ENCODE peak calls at places on chromosomes 12 and 14, in seven cellular contexts. B is endothelial cell of umbilical vein, K is esophagus squamous epithelium, J is upper lobe of left lung, Y is breast epithelium, R is Peyer's patch, N is A549. P is an unnamed sample. For H3K4me1, the result is how much of the 10 kb centered on the place peaks cover.

GRCh38 chr12:30847259-30847658 is 79.3 kb upstream of the TSPAN11 start:
- DNase-seq in K (no peak), Y (no peak), J (no peak), R (no peak), N (peak), B (peak), P (no peak)

GRCh38 chr12:6355491-6356373 is 13.9 kb upstream of the TNFRSF1A start:
- DNase-seq in J (no peak), R (no peak), Y (no peak), B (no peak), N (no peak), K (no peak), P (no peak)

GRCh38 chr14:52974406-52974805 is 23.6 kb upstream of the FERMT2 start:
- DNase-seq in J (no peak), N (no peak), B (no peak), R (no peak), Y (no peak), K (no peak), P (no peak)

GRCh38 chr12:108645686-108646596 is 12.2 kb upstream of the SELPLG start:
- DNase-seq in R (no peak), B (no peak), N (no peak), J (no peak), K (no peak), Y (no peak), P (no peak)

GRCh38 chr12:48810817-48811453 is 7.4 kb upstream of the CACNB3 start:
- DNase-seq in J (no peak), K (no peak), N (peak), Y (no peak), R (no peak), B (peak), P (no peak)

GRCh38 chr14:100889641-100890040 is 13.9 kb downstream of the RTL1 start:
- DNase-seq in R (no peak), B (no peak), K (no peak), Y (no peak), N (no peak), J (no peak), P (peak)

GRCh38 chr14:68285421-68286179 is 466.0 kb downstream of the RAD51B start:
- DNase-seq in B (no peak), Y (no peak), N (no peak), R (peak), K (no peak), J (no peak), P (no peak)

GRCh38 chr12:120706029-120706428 is 4.2 kb upstream of the UNC119B start:
- DNase-seq in N (no peak), K (no peak), B (no peak), Y (no peak), R (no peak), J (no peak), P (no peak)

GRCh38 chr14:64088647-64088964 is 205.6 kb downstream of the ESR2 start:
- DNase-seq in R (no peak), J (no peak), Y (no peak), B (no peak), K (no peak), N (no peak), P (no peak)

GRCh38 chr12:20421338-20421890 is 53.1 kb downstream of the PDE3A start:
- DNase-seq in R (no peak), Y (no peak), K (no peak), B (no peak), N (no peak), J (no peak), P (no peak)

GRCh38 chr14:22303589-22304195 is 285.3 kb downstream of the DAD1 start:
- DNase-seq in N (no peak), R (no peak), J (no peak), B (peak), Y (no peak), K (no peak), P (no peak)

GRCh38 chr14:32826404-32827082 is 112.1 kb upstream of the NPAS3 start:
- DNase-seq in K (no peak), R (no peak), B (no peak), N (no peak), J (no peak), Y (no peak), P (no peak)

GRCh38 chr12:27176765-27177164 is 67.3 kb upstream of the STK38L start:
- DNase-seq in R (no peak), K (no peak), N (peak), B (peak), Y (no peak), J (no peak), P (no peak)

GRCh38 chr14:99118046-99118721 is 153.8 kb downstream of the BCL11B start:
- DNase-seq in R (no peak), K (no peak), B (no peak), J (peak), Y (no peak), N (no peak), P (no peak)

GRCh38 chr12:93982847-93983315 is 165.5 kb upstream of the PLXNC1 start:
- DNase-seq in J (no peak), B (no peak), Y (no peak), N (peak), K (no peak), R (no peak), P (no peak)

GRCh38 chr12:65414526-65414925 is 136.0 kb downstream of the MSRB3 start:
- DNase-seq in Y (no peak), B (no peak), K (no peak), R (no peak), J (no peak), N (no peak), P (no peak)

GRCh38 chr12:92505373-92506340 is 197.1 kb upstream of the PLEKHG7 start:
- DNase-seq in J (peak), N (no peak), R (peak), Y (no peak), K (peak), B (peak), P (peak)

GRCh38 chr12:62260733-62261683 is 804 bp downstream of the USP15 start:
- DNase-seq in B (peak), J (no peak), R (peak), N (peak), Y (no peak), K (peak), P (peak)

GRCh38 chr12:116564080-116564479 is 4.9 kb downstream of the MAP1LC3B2 start:
- DNase-seq in N (no peak), J (no peak), R (no peak), Y (no peak), B (no peak), K (no peak), P (no peak)

GRCh38 chr14:77155083-77155482 is 13.5 kb upstream of the ZDHHC22 start:
- DNase-seq in K (no peak), R (no peak), J (no peak), Y (no peak), B (no peak), N (no peak), P (no peak)

GRCh38 chr14:103091041-103091882 is 3.3 kb upstream of the EXOC3L4 start:
- DNase-seq in B (no peak), N (no peak), K (no peak), Y (no peak), J (peak), R (peak), P (peak)

GRCh38 chr12:43937947-43938346 is 102.1 kb downstream of the TMEM117 start:
- DNase-seq in K (no peak), J (no peak), Y (no peak), N (peak), R (no peak), B (peak), P (no peak)

GRCh38 chr14:26484562-26484961 is 113.3 kb downstream of the NOVA1 start:
- DNase-seq in N (no peak), K (no peak), J (no peak), Y (no peak), R (no peak), B (no peak), P (no peak)

GRCh38 chr14:83255015-83255726 is 1721.5 kb upstream of the SEL1L start:
- DNase-seq in B (no peak), N (no peak), J (no peak), K (no peak), R (no peak), Y (no peak), P (no peak)

GRCh38 chr12:117155278-117156060 is 34.8 kb downstream of the FBXO21 start:
- DNase-seq in K (no peak), N (peak), J (peak), R (peak), B (peak), Y (no peak), P (peak)

GRCh38 chr12:77120695-77121094 is 55.3 kb upstream of the E2F7 start:
- DNase-seq in Y (no peak), N (no peak), B (peak), K (no peak), R (no peak), J (no peak), P (no peak)

GRCh38 chr12:131349397-131350127 is 361.3 kb upstream of the SFSWAP start:
- DNase-seq in B (no peak), N (no peak), K (no peak), J (no peak), Y (no peak), R (no peak), P (no peak)

GRCh38 chr12:49046129-49046895 is 14.3 kb downstream of the KMT2D start:
- DNase-seq in J (peak), Y (no peak), K (no peak), N (no peak), R (no peak), B (no peak), P (no peak)

GRCh38 chr14:30757082-30757481 is 117.3 kb upstream of the COCH start:
- DNase-seq in K (no peak), Y (no peak), R (no peak), J (no peak), N (no peak), B (no peak), P (no peak)

GRCh38 chr14:84128025-84128424 is 1401.9 kb upstream of the FLRT2 start:
- DNase-seq in N (no peak), Y (no peak), R (no peak), J (no peak), K (no peak), B (peak), P (no peak)

GRCh38 chr14:61470261-61470953 is 149.0 kb downstream of the PRKCH start:
- DNase-seq in N (peak), J (no peak), Y (no peak), R (no peak), K (no peak), B (peak), P (no peak)

GRCh38 chr12:93784339-93785086 is 107.3 kb downstream of the CRADD start:
- DNase-seq in Y (no peak), B (peak), N (peak), R (peak), K (no peak), J (no peak), P (no peak)

GRCh38 chr12:104402630-104403029 is 54.1 kb upstream of the CHST11 start:
- DNase-seq in R (no peak), K (no peak), B (no peak), J (no peak), Y (no peak), N (no peak), P (no peak)

GRCh38 chr14:35438910-35439713 is 34.6 kb upstream of the NFKBIA start:
- DNase-seq in K (no peak), J (no peak), Y (no peak), N (peak), R (no peak), B (no peak), P (no peak)

GRCh38 chr12:72673853-72674252 is 401.7 kb downstream of the TRHDE start:
- DNase-seq in J (no peak), K (no peak), Y (no peak), N (no peak), R (no peak), B (no peak), P (no peak)

GRCh38 chr14:105087963-105088811 is 23.0 kb upstream of the GPR132 start:
- DNase-seq in J (peak), B (no peak), Y (peak), K (no peak), R (peak), N (peak), P (peak)

GRCh38 chr14:39946796-39947195 is 514.6 kb upstream of the FBXO33 start:
- DNase-seq in N (peak), Y (no peak), B (no peak), J (no peak), K (no peak), R (no peak), P (no peak)

GRCh38 chr14:61466249-61466904 is 145.0 kb downstream of the PRKCH start:
- DNase-seq in J (peak), R (no peak), Y (no peak), K (no peak), N (peak), B (peak), P (no peak)

DNA sequence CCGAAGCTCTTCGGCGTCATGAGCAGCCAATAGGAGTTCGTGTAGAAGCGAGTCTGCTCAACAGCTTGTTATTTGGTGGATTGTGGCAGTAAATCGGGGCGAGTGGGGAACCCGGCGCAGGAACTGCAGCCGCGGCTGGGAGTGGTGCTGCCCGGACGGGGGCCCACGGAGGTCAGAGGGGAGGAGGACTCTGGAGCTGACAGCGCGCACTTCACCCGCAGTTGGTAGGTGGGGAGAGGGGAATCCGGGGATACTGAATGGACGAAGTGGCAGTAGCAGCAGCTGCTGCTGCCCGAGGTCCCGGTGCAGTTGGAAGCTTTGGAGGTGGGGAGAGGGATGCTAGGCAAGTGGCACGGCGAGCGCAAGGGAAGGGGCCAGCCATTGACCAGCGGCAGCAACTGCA is at the start of gene ARID4A:
- DNase-seq in Y (peak), R (peak), J (peak), N (no peak), K (peak), B (no peak), P (peak)
- TF ChIP-seq POLR2A in Y (peak), R (peak), J (peak), N (peak), K (peak), B (no peak), P (peak)

DNA sequence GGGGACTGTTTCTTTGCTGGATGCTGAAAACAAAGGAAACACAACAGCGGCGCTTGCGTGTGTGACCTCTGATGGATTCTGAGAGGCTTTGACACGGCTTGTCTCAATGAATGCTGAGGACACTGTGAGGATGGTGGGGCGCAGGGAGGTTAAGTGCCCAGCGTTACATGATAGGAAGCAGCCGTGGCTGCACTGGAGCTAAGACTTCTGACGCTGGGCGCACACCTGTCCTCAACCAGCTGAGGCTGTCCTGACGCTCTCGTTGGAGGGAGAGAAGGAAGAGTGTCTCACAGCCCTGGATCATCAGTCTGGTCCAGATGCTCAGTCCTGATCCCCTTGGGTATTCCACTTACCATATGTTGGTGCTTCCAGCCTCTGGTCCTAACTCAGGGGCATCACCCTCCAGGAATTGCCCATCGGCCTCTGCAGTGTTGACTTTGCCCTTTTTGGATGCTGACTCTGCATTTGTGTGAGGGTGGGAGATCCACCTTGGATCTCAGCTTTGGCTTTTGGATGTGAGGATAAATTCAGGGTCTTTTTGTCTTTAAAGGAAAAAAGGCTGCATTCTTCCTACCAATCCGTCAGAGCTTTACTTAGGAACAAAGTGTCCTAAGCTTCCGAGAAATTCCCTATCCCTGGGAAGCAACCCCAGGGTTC is 125.2 kb downstream of the ZNF664 start:
- DNase-seq in B (no peak), R (no peak), K (no peak), N (no peak), J (no peak), Y (no peak), P (no peak)
- H3K4me1 ChIP-seq in B (under half), R (under half), K (under half), N (under half), J (under half), Y (under half), P (under half)

DNA sequence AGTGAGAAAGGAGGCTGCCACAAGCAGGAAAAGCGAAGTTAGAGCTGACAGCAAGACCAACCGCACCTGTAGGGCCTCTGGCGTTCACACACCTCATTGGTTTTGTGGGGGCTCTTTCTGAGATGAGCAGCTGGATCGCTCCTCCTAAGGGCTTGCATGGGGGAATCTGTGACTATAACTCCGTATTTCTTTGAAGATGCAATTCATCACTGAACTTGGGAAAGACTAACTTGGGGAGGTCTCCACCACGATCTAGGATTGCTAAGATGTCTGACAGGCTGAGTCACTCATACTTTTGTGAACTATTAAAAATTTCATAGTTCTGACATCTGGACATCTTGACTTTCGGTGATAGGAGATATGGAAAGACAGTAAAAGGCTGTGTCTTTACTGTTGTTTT is 173.6 kb downstream of the ETV6 start:
- DNase-seq in B (no peak), Y (no peak), N (no peak), J (no peak), R (no peak), K (no peak), P (no peak)
- H3K4me3 ChIP-seq in B (no peak), Y (no peak), N (no peak), J (no peak), R (no peak), K (no peak), P (no peak)

DNA sequence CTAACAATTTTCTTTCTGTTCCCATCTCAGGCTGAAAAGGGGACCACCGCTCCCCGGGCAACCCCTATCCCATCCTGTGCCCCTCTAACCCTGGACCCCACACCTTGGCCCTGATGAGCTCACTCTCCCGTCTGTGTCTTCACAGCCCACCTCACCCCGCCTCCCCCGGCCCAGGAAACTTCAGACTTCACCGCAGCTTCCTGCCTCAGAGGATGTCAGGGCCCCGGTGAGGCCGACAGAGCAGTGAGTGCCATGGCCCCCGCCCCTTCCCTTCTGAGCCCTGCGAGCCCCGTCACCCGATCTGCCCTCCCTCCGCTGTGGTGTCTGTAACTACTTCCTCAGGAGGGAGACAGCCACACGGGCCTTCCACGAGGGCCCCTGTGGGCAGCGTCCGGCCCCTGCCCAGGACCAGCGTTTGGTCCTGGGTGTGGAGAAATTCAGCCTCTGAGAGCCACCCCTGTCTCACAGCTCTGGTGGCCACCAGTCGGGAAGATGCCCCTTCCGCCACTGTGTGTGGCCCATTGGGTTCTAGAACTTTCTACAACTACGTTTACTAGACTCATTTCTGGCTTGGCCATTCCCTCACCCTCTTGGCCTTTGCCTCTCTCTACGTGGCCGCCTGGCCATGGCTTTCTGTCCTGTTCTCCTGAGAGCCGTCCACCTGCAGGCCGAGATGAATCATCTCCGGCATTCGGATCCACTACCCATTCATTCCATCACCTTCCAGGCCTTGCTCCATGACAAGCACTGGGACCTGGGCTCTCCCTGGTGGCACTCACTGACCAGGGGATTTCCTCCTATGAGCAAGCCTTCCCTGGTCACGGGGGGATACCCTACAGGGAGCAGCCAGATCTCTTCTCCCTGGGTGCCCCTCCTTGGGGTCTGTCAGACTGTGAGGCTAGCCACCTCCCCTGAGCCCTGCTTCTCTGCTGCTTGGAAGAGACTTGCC is 3.4 kb downstream of the RHOF start:
- DNase-seq in Y (no peak), N (no peak), B (no peak), R (peak), K (peak), J (peak), P (peak)
- TF ChIP-seq POLR2A in Y (no peak), N (no peak), B (no peak), R (peak), K (no peak), J (peak), P (no peak)

GRCh38 chr12:57849035-57849434 is 2.5 kb upstream of the CTDSP2 start:
- DNase-seq in R (no peak), J (no peak), K (no peak), B (no peak), N (no peak), Y (no peak), P (no peak)
- H3K4me1 ChIP-seq in R (under half), J (under half), K (half or more), B (under half), N (under half), Y (under half), P (under half)

GRCh38 chr14:66853311-66853710 is 335.9 kb upstream of the GARIN2 start:
- DNase-seq in N (no peak), B (no peak), Y (no peak), J (no peak), R (no peak), K (no peak), P (no peak)

DNA sequence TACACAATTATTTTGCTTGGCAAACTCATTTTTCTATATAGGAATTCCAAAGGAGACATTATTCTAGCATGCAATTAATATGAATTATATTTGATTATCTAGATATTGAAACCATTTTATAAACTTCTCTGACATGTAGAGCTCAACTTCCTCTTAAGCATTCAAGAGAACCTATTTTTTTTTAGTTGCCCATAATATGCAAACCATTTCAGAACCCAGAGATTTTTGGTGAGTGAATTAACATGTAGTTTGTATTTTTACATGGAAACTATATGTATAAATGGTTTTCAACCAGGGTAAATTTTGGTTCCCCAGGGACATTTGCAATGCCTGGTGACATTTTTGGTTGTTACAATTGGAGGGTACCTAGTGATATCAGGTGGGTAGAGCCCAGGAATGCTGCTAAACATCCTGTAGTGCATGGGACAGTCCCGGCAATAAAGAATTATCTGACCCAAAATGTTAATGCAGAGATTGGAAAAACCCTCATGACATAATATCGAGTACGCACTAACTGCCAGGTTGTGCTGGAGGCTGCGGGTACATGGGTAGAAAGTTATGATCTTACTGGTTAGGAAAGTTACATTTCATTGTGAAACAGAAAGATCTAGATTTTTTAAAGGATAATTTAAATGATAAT is 338.9 kb upstream of the GARIN2 start:
- DNase-seq in J (no peak), Y (no peak), N (no peak), R (no peak), K (no peak), B (no peak), P (no peak)
- H3K4me3 ChIP-seq in J (no peak), Y (no peak), N (no peak), R (no peak), K (no peak), B (no peak), P (no peak)

P was measured in right lobe of liver.